ENCODE peak calls at places on chromosomes 6 and 20, in four cellular contexts. P is A549, J is HepG2, E is K562. V is an unnamed sample.

GRCh38 chr6:158322724-158323560 is 10.7 kb downstream of the TULP4 start:
- DNase-seq in P (peak; percentile 25), J (peak; percentile 97), E (no peak), V (no peak)

GRCh38 chr20:49557449-49557848 is 10.5 kb downstream of the PTGIS start:
- DNase-seq in E (no peak), J (no peak), P (no peak), V (no peak)

GRCh38 chr6:31615748-31616147 is 714 bp downstream of the AIF1 start:
- DNase-seq in E (no peak), P (no peak), J (no peak), V (no peak)

GRCh38 chr6:10520468-10520867 is 683 bp upstream of the GCNT2 start:
- DNase-seq in E (no peak), P (no peak), J (peak; percentile 41), V (no peak)

GRCh38 chr6:137893726-137894125 is 26.7 kb downstream of the TNFAIP3 start:
- DNase-seq in P (no peak), J (no peak), E (no peak), V (no peak)

GRCh38 chr6:30130887-30131862 is 4.8 kb upstream of the TRIM40 start:
- DNase-seq in E (peak; percentile 89), P (peak; percentile 84), J (peak; percentile 89), V (no peak)

GRCh38 chr20:59002874-59003399 is 4.1 kb downstream of the CTSZ start:
- DNase-seq in J (no peak), E (no peak), P (no peak), V (no peak)

GRCh38 chr20:45336530-45337366 is 11.5 kb downstream of the SDC4 start:
- DNase-seq in P (peak; percentile 85), E (no peak), J (peak; percentile 88), V (no peak)

GRCh38 chr6:12927746-12928145 is 211.2 kb downstream of the PHACTR1 start:
- DNase-seq in E (no peak), J (no peak), P (no peak), V (no peak)

GRCh38 chr6:97440590-97441176 is 157.7 kb upstream of the MMS22L start:
- DNase-seq in P (peak; percentile 34), J (peak; percentile 54), E (peak; percentile 12), V (no peak)

GRCh38 chr6:17867880-17868279 is 119.6 kb downstream of the KIF13A start:
- DNase-seq in J (peak; percentile 27), P (no peak), E (no peak), V (no peak)

GRCh38 chr20:18006684-18007083 is 37.9 kb downstream of the MGME1 start:
- DNase-seq in P (no peak), J (no peak), E (no peak), V (no peak)

GRCh38 chr6:134667106-134667505 is 282.8 kb downstream of the ALDH8A1 start:
- DNase-seq in P (no peak), E (no peak), J (no peak), V (no peak)

GRCh38 chr20:19376451-19376971 is 164.1 kb downstream of the SLC24A3 start:
- DNase-seq in P (no peak), E (no peak), J (no peak), V (no peak)

GRCh38 chr20:36367370-36367745 is 61.2 kb downstream of the DLGAP4 start:
- DNase-seq in J (no peak), E (no peak), P (no peak), V (no peak)

GRCh38 chr6:56255370-56255769 is 8.0 kb upstream of the COL21A1 start:
- DNase-seq in E (no peak), J (no peak), P (no peak), V (no peak)

GRCh38 chr6:44011350-44011925 is 115.8 kb downstream of the MRPL14 start:
- DNase-seq in P (no peak), E (no peak), J (no peak), V (no peak)

GRCh38 chr20:50187403-50188051 is 3.1 kb upstream of the CEBPB start:
- DNase-seq in E (peak; percentile 77), J (peak; percentile 77), P (peak; percentile 88), V (no peak)

GRCh38 chr20:63771046-63771707 is 31.6 kb downstream of the SLC2A4RG start:
- DNase-seq in J (no peak), P (no peak), E (no peak), V (no peak)

GRCh38 chr20:33852971-33853813 is 42.0 kb downstream of the CHMP4B start:
- DNase-seq in J (no peak), E (no peak), P (no peak), V (no peak)

GRCh38 chr6:71510057-71510713 is 221.6 kb downstream of the OGFRL1 start:
- DNase-seq in J (peak; percentile 9), P (peak; percentile 57), E (no peak), V (peak; percentile 56)

GRCh38 chr6:121998631-121999030 is 400.8 kb upstream of the HSF2 start:
- DNase-seq in P (no peak), J (no peak), E (no peak), V (no peak)

GRCh38 chr20:49945306-49945700 is 9.1 kb downstream of the RNF114 start:
- DNase-seq in E (no peak), P (no peak), J (no peak), V (no peak)

GRCh38 chr6:78614961-78615360 is 252.4 kb upstream of the IRAK1BP1 start:
- DNase-seq in E (no peak), J (no peak), P (no peak), V (no peak)

GRCh38 chr6:129749749-129750120 is 39.8 kb upstream of the ARHGAP18 start:
- DNase-seq in J (no peak), P (no peak), E (no peak), V (no peak)

GRCh38 chr6:148329568-148330299 is 12.9 kb upstream of the SASH1 start:
- DNase-seq in J (no peak), E (no peak), P (no peak), V (no peak)

GRCh38 chr20:46349742-46350056 is 41.4 kb upstream of the CDH22 start:
- DNase-seq in J (no peak), E (no peak), P (no peak), V (no peak)

GRCh38 chr6:36196049-36196879 is at the start of gene BRPF3:
- DNase-seq in P (peak; percentile 57), J (peak; percentile 73), E (peak; percentile 83), V (peak; percentile 85)

GRCh38 chr6:144104898-144105487 is 9.6 kb upstream of the SF3B5 start:
- DNase-seq in E (peak; percentile 82), J (peak; percentile 74), P (peak; percentile 67), V (no peak)

GRCh38 chr6:22409487-22409886 is 112.7 kb upstream of the PRL start:
- DNase-seq in P (no peak), E (no peak), J (no peak), V (no peak)

GRCh38 chr6:22412994-22413393 is 116.2 kb upstream of the PRL start:
- DNase-seq in J (no peak), P (no peak), E (no peak), V (no peak)

GRCh38 chr6:22413681-22414305 is 117.0 kb upstream of the PRL start:
- DNase-seq in P (no peak), E (no peak), J (no peak), V (no peak)

GRCh38 chr6:22411408-22412105 is 114.7 kb upstream of the PRL start:
- DNase-seq in P (no peak), J (no peak), E (no peak), V (no peak)
- TF ChIP-seq PHF8 in P (no peak), J (no peak), E (no peak), V (no peak)

GRCh38 chr20:5569021-5569420 is 181.2 kb upstream of the SHLD1 start:
- DNase-seq in P (peak; percentile 75), J (peak; percentile 71), E (peak; percentile 48), V (no peak)
- TF ChIP-seq PHF8 in P (no peak), J (no peak), E (no peak), V (no peak)

GRCh38 chr20:51767867-51768758 is at the start of gene ATP9A:
- DNase-seq in P (no peak), J (no peak), E (no peak), V (no peak)
- TF ChIP-seq PHF8 in P (peak; percentile 67), J (no peak), E (no peak), V (no peak)

GRCh38 chr6:7151381-7151780 is 43.6 kb downstream of the RREB1 start:
- DNase-seq in E (peak; percentile 34), J (peak; percentile 39), P (no peak), V (no peak)

GRCh38 chr6:7155871-7156579 is 48.3 kb downstream of the RREB1 start:
- DNase-seq in E (peak; percentile 29), J (no peak), P (no peak), V (no peak)

GRCh38 chr6:7152467-7152866 is 44.7 kb downstream of the RREB1 start:
- DNase-seq in J (no peak), E (peak; percentile 29), P (no peak), V (no peak)

GRCh38 chr6:7154341-7155139 is 46.8 kb downstream of the RREB1 start:
- DNase-seq in P (no peak), J (no peak), E (no peak), V (peak; percentile 35)

DNA sequence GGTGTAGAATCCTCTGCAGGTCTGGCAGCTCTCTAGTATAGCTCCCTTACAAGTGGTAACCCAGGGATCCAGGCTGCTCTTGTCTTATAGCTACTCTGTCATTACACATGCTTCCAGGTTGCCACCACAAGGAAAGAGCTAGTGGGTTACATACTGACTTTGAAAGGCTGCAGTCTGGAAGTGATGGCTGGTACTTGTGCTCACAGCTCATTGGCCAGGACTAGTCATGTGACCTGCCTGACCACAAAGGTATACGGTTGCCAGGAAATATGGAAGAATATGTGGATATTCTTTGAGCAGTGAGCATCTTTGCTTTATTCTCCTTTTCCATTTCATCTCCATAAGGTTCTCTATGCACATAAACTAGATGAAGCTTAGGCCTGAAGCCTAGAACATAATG is 46.0 kb downstream of the RREB1 start:
- DNase-seq in P (no peak), J (no peak), E (peak; percentile 42), V (no peak)
- TF ChIP-seq PHF8 in P (no peak), J (no peak), E (no peak), V (no peak)

DNA sequence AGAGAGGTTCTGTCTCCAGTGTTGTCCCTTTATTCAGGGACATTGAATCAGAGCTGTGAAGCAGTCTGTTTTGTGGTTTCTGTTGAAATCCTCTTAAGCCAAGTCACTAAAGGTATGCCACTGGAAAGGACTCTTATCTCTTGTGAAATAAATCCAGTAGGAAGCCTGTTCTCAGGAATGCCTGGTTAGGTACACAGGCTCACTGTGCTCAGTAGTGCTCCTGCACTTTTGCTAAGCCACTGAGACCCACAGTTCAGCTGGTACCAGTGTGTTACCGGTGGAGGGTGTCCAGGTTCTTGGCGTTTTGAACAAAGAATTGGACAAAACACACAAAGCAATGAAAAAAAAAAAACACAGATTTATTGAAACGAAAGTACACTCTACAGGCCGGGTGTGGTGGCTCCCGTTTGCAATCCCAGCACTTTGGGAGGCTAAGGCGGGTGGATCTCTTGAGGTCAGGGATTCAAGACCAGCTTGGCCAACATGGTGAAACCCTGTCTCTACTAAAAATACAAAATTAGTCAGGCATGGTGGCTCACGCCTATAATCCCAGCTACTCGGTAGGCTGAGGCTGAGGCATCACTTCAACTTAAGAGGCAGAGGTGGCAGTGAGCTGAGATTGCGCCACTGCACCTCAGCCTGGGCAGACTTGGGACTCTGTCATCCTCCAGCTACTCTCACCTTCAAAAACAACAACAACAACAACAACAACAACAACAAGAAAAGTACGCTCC is 186.1 kb downstream of the JARID2 start:
- DNase-seq in P (peak; percentile 7), E (no peak), J (peak; percentile 97), V (no peak)
- TF ChIP-seq PHF8 in P (no peak), E (no peak), J (no peak), V (no peak)

V was measured in H1.